ENCODE peak calls at places on chromosomes 6 and 20, in five cellular contexts. O is H1, D is mesenchymal stem cell, G is mesendoderm, T is H9. X is an unnamed sample.

GRCh38 chr6:6003334-6004146 is 3.2 kb downstream of the NRN1 start:
- DNase-seq in O (no peak), D (no peak), G (peak), T (peak), X (no peak)

GRCh38 chr6:145261758-145262157 is 473.6 kb downstream of the EPM2A start:
- DNase-seq in O (no peak), D (no peak), G (no peak), T (no peak), X (no peak)

GRCh38 chr6:43952746-43953145 is 174.5 kb downstream of the MRPL14 start:
- DNase-seq in O (no peak), D (no peak), G (no peak), T (peak), X (no peak)

GRCh38 chr6:157571269-157571668 is 190.3 kb downstream of the ZDHHC14 start:
- DNase-seq in O (no peak), D (no peak), G (no peak), T (no peak), X (no peak)

GRCh38 chr20:6533321-6533720 is 234.2 kb upstream of the BMP2 start:
- DNase-seq in O (no peak), D (peak), G (no peak), T (no peak), X (peak)

GRCh38 chr6:118875672-118876071 is 18.3 kb upstream of the ASF1A start:
- DNase-seq in O (no peak), D (no peak), G (no peak), T (no peak), X (no peak)

GRCh38 chr6:4608361-4609115 is 167.7 kb upstream of the CDYL start:
- DNase-seq in O (no peak), D (no peak), G (no peak), T (no peak), X (no peak)

GRCh38 chr6:15574497-15574896 is 88.3 kb downstream of the DTNBP1 start:
- DNase-seq in O (no peak), D (no peak), G (no peak), T (no peak), X (no peak)

GRCh38 chr6:146526192-146526591 is 17.4 kb upstream of the RAB32 start:
- DNase-seq in O (no peak), D (peak), G (peak), T (no peak), X (no peak)

GRCh38 chr20:58571942-58572666 is 56.9 kb upstream of the APCDD1L start:
- DNase-seq in O (no peak), D (peak), G (no peak), T (no peak), X (peak)

GRCh38 chr6:34025112-34025807 is 120.6 kb downstream of the GRM4 start:
- DNase-seq in O (no peak), D (no peak), G (peak), T (no peak), X (no peak)

GRCh38 chr6:15036690-15037245 is 209.1 kb upstream of the JARID2 start:
- DNase-seq in O (no peak), D (peak), G (peak), T (peak), X (no peak)

GRCh38 chr20:23363257-23363649 is 1.3 kb downstream of the GZF1 start:
- DNase-seq in O (no peak), D (no peak), G (no peak), T (no peak), X (no peak)

GRCh38 chr6:19842030-19842429 is 4.9 kb downstream of the ID4 start:
- DNase-seq in O (no peak), D (no peak), G (no peak), T (no peak), X (no peak)

GRCh38 chr20:49642808-49643207 is 70.9 kb downstream of the B4GALT5 start:
- DNase-seq in O (no peak), D (no peak), G (no peak), T (no peak), X (no peak)

GRCh38 chr6:63441266-63441956 is 121.6 kb upstream of the LGSN start:
- DNase-seq in O (no peak), D (no peak), G (peak), T (peak), X (no peak)

GRCh38 chr6:26272171-26272631 is 92.8 kb upstream of the BTN3A2 start:
- DNase-seq in O (no peak), D (no peak), G (peak), T (peak), X (no peak)

GRCh38 chr6:90204327-90204726 is 92.3 kb downstream of the BACH2 start:
- DNase-seq in O (no peak), D (no peak), G (peak), T (no peak), X (no peak)

GRCh38 chr6:138442663-138443062 is 38.6 kb downstream of the HEBP2 start:
- DNase-seq in O (no peak), D (no peak), G (no peak), T (no peak), X (no peak)

GRCh38 chr6:138571585-138572199 is 72.4 kb upstream of the NHSL1 start:
- DNase-seq in O (no peak), D (no peak), G (no peak), T (no peak), X (peak)

GRCh38 chr20:49045440-49046086 is 549 bp upstream of the CSE1L start:
- DNase-seq in O (no peak), D (no peak), G (peak), T (no peak), X (peak)

GRCh38 chr6:148747145-148747492 is 289 bp downstream of the UST start:
- DNase-seq in O (no peak), D (peak), G (no peak), T (no peak), X (peak)

GRCh38 chr6:118968416-118968815 is 33.5 kb upstream of the MCM9 start:
- DNase-seq in O (no peak), D (peak), G (peak), T (no peak), X (peak)

GRCh38 chr20:258963-259362 is 1.4 kb downstream of the DEFB132 start:
- DNase-seq in O (no peak), D (peak), G (peak), T (no peak), X (peak)

GRCh38 chr6:104700371-104701185 is 159.1 kb downstream of the HACE1 start:
- DNase-seq in O (no peak), D (peak), G (peak), T (no peak), X (no peak)

GRCh38 chr6:56690519-56691200 is 48.0 kb upstream of the DST start:
- DNase-seq in O (no peak), D (peak), G (peak), T (no peak), X (peak)

GRCh38 chr6:149317656-149318571 is at the start of gene TAB2:
- DNase-seq in O (no peak), D (peak), G (peak), T (no peak), X (no peak)

GRCh38 chr20:47985092-47985850 is 200.0 kb upstream of the SULF2 start:
- DNase-seq in O (no peak), D (peak), G (peak), T (peak), X (peak)

GRCh38 chr6:15620616-15621015 is 42.2 kb downstream of the DTNBP1 start:
- DNase-seq in O (no peak), D (no peak), G (peak), T (no peak), X (no peak)

GRCh38 chr6:21455071-21455470 is 138.5 kb upstream of the SOX4 start:
- DNase-seq in O (no peak), D (no peak), G (no peak), T (no peak), X (peak)

DNA sequence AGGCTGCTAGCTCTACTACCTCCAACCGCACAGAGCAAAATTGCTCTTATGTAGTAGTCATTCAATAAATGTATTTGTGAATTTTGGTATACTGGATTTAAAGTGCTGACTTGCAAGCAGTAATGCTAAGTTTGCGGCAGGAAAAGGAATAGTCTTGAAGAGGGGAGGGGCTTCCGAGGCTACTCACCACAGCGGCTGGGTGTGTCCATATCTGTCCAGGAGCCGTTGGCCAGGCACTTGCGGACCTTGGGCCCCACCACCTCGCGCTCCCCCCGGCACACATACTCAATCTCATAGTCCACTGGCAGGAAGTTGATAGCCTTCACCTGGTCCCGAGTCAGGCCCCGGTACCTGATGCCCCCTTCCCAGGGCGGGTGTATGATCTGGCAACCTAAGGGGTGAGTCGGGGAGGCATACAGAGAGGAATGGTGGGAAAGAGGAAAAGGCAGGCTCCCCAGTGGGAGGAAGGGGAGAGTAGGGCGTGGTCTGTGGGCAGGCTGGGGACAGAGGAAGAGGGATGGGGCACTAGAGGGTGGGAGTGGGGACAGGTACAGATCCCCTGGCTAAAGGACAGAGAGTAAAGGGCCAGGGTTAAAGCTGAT is 1.7 kb downstream of the GABBR1 start:
- DNase-seq in O (no peak), D (peak), G (peak), T (peak), X (peak)
- H2AK5ac ChIP-seq in O (no peak), D (no peak), G (no peak), T (no peak), X (peak)

DNA sequence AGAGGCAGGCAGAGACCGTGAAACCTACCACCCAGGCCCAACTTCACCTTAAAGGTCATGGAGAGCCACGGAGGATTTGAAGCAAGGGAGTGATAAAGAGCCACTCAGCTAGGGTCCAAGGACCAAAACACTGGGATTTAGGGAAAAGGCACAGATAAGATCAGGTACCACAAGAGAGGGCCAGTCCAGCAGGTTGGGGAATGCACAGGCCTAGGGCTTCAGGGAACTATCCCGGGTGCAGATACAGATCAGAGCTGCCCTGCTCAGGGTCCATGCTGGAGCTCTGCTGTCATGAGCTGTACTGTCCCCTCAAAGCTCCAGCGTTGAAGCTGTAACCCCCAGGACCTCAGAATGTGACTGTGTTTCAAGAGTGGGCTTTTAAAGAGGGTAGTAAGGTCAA is 16.9 kb downstream of the SLC22A23 start:
- DNase-seq in O (no peak), D (no peak), G (no peak), T (no peak), X (no peak)
- H2AK5ac ChIP-seq in O (peak), D (no peak), G (no peak), T (no peak), X (no peak)

GRCh38 chr20:36155991-36156390 is 1.5 kb downstream of the EPB41L1 start:
- DNase-seq in O (no peak), D (no peak), G (no peak), T (no peak), X (no peak)
- H2AK5ac ChIP-seq in O (no peak), D (no peak), G (no peak), T (no peak), X (peak)

DNA sequence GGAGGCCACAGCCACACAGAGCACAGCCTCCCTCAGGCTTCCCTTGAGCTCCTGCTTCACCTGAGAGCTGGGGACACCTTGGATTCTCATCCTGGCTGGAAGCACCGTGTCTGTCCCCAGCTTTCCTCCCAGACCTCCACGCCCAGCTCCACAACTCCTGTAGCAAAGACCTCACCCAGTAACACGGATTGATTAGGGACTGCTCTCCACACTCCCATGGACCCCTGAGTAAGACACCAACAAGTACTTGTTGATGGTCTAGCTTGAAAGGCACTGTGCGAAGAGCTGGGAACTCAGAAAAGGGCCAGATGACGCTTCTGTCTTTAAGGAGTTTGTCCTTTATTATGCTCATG is 109.6 kb downstream of the DLL1 start:
- DNase-seq in O (no peak), D (no peak), G (no peak), T (no peak), X (no peak)
- H2AK5ac ChIP-seq in O (no peak), D (no peak), G (no peak), T (no peak), X (no peak)

DNA sequence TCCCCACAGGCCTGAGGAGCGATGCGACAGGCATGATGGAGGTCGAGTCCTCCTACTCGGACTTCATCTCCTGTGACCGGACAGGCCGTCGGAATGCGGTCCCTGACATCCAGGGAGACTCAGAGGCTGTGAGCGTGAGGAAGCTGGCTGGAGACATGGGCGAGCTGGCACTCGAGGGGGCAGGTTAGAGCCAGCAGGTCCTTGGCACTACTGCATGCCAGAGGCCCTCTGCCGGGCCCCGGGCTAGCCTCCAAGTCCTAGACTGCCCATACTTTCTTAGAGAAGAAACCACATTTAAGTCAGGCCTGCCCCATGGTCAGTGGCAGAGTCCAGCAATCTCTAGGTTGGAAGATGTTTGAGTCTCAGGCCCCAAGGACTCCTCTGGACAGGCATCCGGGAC is 32.1 kb downstream of the PKIG start:
- DNase-seq in O (no peak), D (no peak), G (no peak), T (no peak), X (no peak)
- H2AK5ac ChIP-seq in O (no peak), D (no peak), G (no peak), T (no peak), X (no peak)

DNA sequence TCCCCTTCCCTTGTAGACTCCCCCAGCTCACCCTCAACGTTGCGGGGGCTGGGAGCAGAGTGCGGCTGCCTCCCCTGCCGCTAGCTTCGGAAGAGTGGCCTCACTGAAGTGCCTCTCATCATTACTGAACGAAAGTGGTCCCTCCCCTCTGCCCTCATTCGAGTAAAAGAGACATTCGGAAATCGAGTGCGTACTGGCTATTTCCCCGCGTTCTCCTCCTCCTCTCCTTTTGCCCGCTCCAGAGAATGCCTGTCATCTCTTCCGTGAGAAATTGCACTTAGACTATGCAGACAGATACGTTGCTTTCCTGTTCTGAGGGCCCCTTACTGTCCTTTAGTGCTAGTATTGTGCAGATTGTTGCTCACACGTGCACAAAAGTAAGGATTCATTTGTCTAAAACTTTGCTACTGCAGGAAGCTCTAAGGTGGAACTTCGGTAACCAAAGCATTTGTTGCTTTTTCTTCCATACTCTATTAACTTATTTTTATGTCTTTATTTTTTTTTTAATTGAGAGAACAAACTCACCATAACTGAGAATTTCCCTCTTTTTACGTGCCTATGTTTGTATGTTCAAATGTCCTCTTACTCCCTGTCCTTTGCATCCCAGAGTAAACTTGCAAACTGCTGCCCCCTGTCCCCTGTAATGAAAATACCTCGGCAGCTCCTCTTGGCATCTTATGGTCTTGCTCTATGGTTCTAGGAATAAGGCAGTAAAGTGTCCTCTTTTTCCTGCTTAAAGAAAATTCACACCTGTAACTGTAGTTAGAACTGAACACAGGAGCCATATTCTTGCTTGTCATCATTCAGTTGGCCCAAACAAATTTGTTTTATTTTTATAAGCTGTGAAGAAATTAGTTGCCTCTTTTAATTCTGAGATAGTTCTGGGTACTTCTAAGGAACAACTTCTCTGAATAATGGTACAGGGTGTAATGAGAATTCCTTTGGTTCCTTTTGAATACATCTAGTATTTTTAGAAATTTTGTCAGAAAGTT is 1.1 kb downstream of the MAP3K4 start:
- DNase-seq in O (no peak), D (peak), G (peak), T (peak), X (peak)
- H2AK5ac ChIP-seq in O (no peak), D (no peak), G (no peak), T (no peak), X (no peak)

GRCh38 chr6:166621114-166621540 is 5.9 kb downstream of the RPS6KA2 start:
- DNase-seq in O (no peak), D (no peak), G (peak), T (peak), X (no peak)
- H2AK5ac ChIP-seq in O (no peak), D (peak), G (no peak), T (no peak), X (peak)